ENCODE peak calls at places on chromosomes 5 and 9, in four cellular contexts. V is K562, X is endodermal cell, C is MCF 10A. L is an unnamed sample.
A peak's percentile ranks its signal among the peaks of the same experiment; 100 is the strongest.

GRCh38 chr5:160342413-160342941 is 27.9 kb downstream of the C1QTNF2 start:
- DNase-seq in X (no peak), C (peak; percentile 72), V (no peak), L (no peak)

GRCh38 chr9:110029422-110029814 is 178.5 kb downstream of the C9orf152 start:
- DNase-seq in X (no peak), C (peak; percentile 88), V (no peak), L (no peak)

GRCh38 chr9:95854386-95855015 is 21.0 kb upstream of the ERCC6L2 start:
- DNase-seq in V (no peak), C (peak; percentile 36), X (no peak), L (no peak)

GRCh38 chr9:22413884-22414283 is 32.7 kb upstream of the DMRTA1 start:
- DNase-seq in X (no peak), C (no peak), V (no peak), L (no peak)

GRCh38 chr5:43564289-43564850 is 7.5 kb upstream of the PAIP1 start:
- DNase-seq in V (peak; percentile 23), C (no peak), X (peak; percentile 44), L (no peak)

GRCh38 chr5:62460578-62460983 is 48.0 kb downstream of the IPO11 start:
- DNase-seq in V (peak; percentile 46), C (peak; percentile 45), X (no peak), L (peak; percentile 38)

GRCh38 chr9:110013064-110013463 is 194.9 kb downstream of the C9orf152 start:
- DNase-seq in V (no peak), X (no peak), C (no peak), L (no peak)

GRCh38 chr5:171365351-171365750 is 22.3 kb upstream of the NPM1 start:
- DNase-seq in V (peak; percentile 57), X (peak; percentile 80), C (no peak), L (no peak)

GRCh38 chr5:177043114-177043513 is 20.6 kb downstream of the ZNF346 start:
- DNase-seq in C (no peak), V (no peak), X (no peak), L (no peak)

GRCh38 chr5:146425023-146425422 is 22.1 kb upstream of the TCERG1 start:
- DNase-seq in C (no peak), V (peak; percentile 18), X (peak; percentile 61), L (no peak)

GRCh38 chr5:176436641-176437040 is 11.5 kb upstream of the FAF2 start:
- DNase-seq in V (no peak), X (no peak), C (peak; percentile 19), L (no peak)

GRCh38 chr5:75886706-75887105 is 169.5 kb upstream of the POC5 start:
- DNase-seq in C (peak; percentile 53), X (no peak), V (no peak), L (no peak)

GRCh38 chr5:89067362-89067761 is 184.4 kb upstream of the MEF2C start:
- DNase-seq in C (no peak), X (no peak), V (no peak), L (no peak)

GRCh38 chr9:16154570-16155078 is 601.8 kb downstream of the CCDC171 start:
- DNase-seq in V (peak; percentile 5), C (no peak), X (peak; percentile 93), L (no peak)
- TF ChIP-seq CTCF in V (no peak), C (no peak), X (peak; percentile 83), L (no peak)

GRCh38 chr5:128695791-128696520 is 157.9 kb upstream of the FBN2 start:
- DNase-seq in C (peak; percentile 25), V (no peak), X (peak; percentile 61), L (no peak)
- TF ChIP-seq CTCF in C (peak; percentile 27), V (no peak), X (peak; percentile 85), L (peak; percentile 10)

GRCh38 chr5:50582699-50583098 is 83.7 kb upstream of the PARP8 start:
- DNase-seq in C (no peak), V (no peak), X (no peak), L (no peak)

GRCh38 chr5:50580506-50580905 is 85.9 kb upstream of the PARP8 start:
- DNase-seq in V (no peak), C (peak; percentile 6), X (no peak), L (no peak)

DNA sequence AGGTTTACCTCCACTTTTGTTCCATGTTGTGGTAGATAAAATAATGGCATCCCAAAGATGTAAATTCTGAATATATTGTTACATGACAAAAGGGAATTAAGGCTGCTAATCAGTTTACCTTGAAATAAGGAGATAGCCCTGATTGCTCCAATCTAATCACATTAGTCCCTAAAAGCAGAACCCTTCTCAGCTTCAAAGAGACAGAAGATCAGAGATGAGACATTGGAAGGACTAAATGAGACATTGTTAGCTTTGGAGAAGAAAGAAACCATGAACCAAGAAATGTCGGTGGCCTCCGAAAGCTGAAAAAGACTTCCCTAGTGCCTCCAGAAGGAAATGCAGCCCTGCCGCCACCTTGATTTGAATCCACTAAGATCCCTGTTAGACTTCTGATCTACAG is 82.8 kb upstream of the PARP8 start:
- DNase-seq in V (no peak), C (no peak), X (no peak), L (no peak)
- TF ChIP-seq CTCF in V (no peak), C (no peak), X (peak; percentile 54), L (no peak)

GRCh38 chr9:73210886-73211285 is 59.2 kb downstream of the ANXA1 start:
- DNase-seq in V (no peak), C (no peak), X (peak; percentile 66), L (no peak)
- TF ChIP-seq CTCF in V (no peak), C (no peak), X (no peak), L (no peak)